ENCODE peak calls at places on chromosomes 2 and 18, in nine cellular contexts. V is ovary, K is dorsolateral prefrontal cortex, Z is A673, I is K562, Y is esophagus muscularis mucosa, W is lower lobe of right lung, X is uterus, R is GM23338. P is an unnamed sample.

GRCh38 chr2:86671304-86671981 is 47.8 kb upstream of the RNF103 start:
- DNase-seq in X (no peak), I (no peak), V (no peak), K (peak), Z (no peak), W (no peak), Y (no peak), R (no peak), P (no peak)

GRCh38 chr2:127226520-127227263 is 6.6 kb upstream of the CYP27C1 start:
- DNase-seq in V (no peak), X (no peak), Z (peak), I (peak), R (no peak), K (no peak), Y (no peak), W (peak), P (peak)

GRCh38 chr2:233414777-233415570 is 60.7 kb downstream of the DGKD start:
- DNase-seq in X (no peak), R (no peak), K (no peak), V (no peak), I (no peak), Y (no peak), W (no peak), Z (no peak), P (peak)

GRCh38 chr2:206800501-206801416 is 35.4 kb downstream of the FASTKD2 start:
- DNase-seq in X (peak), W (peak), K (peak), I (peak), V (peak), Z (peak), R (peak), Y (no peak), P (no peak)

GRCh38 chr2:190023860-190024259 is 38.7 kb downstream of the MSTN start:
- DNase-seq in R (peak), Y (no peak), X (no peak), V (no peak), W (no peak), Z (peak), K (no peak), I (peak), P (no peak)

GRCh38 chr2:202717598-202718310 is 83.0 kb downstream of the FAM117B start:
- DNase-seq in W (no peak), K (no peak), X (no peak), Z (no peak), Y (no peak), V (no peak), R (peak), I (no peak), P (no peak)

GRCh38 chr2:96616535-96616934 is 21.6 kb downstream of the KANSL3 start:
- DNase-seq in X (no peak), W (no peak), I (no peak), Z (no peak), K (no peak), R (no peak), V (no peak), Y (no peak), P (no peak)

GRCh38 chr2:236956641-236957040 is 129.0 kb upstream of the COPS8 start:
- DNase-seq in I (no peak), V (no peak), Y (no peak), W (no peak), Z (no peak), K (no peak), X (no peak), R (no peak), P (no peak)

GRCh38 chr2:84395819-84396218 is 63.3 kb downstream of the SUCLG1 start:
- DNase-seq in K (no peak), R (no peak), I (no peak), X (no peak), V (no peak), Z (no peak), W (no peak), Y (no peak), P (no peak)

GRCh38 chr2:3523551-3524041 is 4.3 kb upstream of the ADI1 start:
- DNase-seq in W (no peak), R (no peak), I (no peak), V (no peak), Y (no peak), X (no peak), K (no peak), Z (no peak), P (no peak)

GRCh38 chr18:47036298-47036874 is 965 bp upstream of the ELOA2 start:
- DNase-seq in R (peak), W (no peak), Z (peak), X (no peak), I (peak), V (no peak), Y (no peak), K (no peak), P (no peak)

GRCh38 chr2:58634653-58635347 is 393.7 kb upstream of the FANCL start:
- DNase-seq in Y (no peak), K (no peak), I (no peak), Z (peak), R (peak), W (no peak), X (no peak), V (no peak), P (no peak)

GRCh38 chr2:58633576-58634365 is 392.6 kb upstream of the FANCL start:
- DNase-seq in W (no peak), R (no peak), I (no peak), V (no peak), X (no peak), Z (peak), Y (no peak), K (no peak), P (no peak)

DNA sequence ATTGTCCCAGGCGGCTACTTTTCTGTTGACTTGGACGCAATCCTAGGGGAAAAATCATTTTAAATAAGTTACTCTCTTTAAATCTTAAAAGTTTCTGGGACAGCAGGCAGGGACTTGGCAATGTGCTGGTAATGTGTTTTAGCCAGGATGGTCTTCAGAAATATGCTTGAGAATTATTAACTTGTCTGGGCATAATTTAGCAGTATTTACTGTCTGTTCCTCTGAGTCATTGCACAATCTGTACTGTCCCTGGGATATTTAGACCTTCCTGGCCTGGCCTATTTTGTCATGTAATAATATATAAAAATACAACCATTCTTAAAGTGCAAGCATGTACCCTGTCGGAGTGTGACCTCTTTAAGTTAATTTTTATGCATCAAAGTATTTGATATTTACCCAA is 388.6 kb upstream of the FANCL start:
- DNase-seq in R (no peak), Z (no peak), Y (no peak), V (no peak), X (no peak), K (no peak), I (no peak), W (no peak), P (no peak)
- H3K27ac ChIP-seq in R (no peak), Z (no peak), Y (no peak), V (no peak), X (no peak), K (no peak), I (no peak), W (no peak), P (no peak)

DNA sequence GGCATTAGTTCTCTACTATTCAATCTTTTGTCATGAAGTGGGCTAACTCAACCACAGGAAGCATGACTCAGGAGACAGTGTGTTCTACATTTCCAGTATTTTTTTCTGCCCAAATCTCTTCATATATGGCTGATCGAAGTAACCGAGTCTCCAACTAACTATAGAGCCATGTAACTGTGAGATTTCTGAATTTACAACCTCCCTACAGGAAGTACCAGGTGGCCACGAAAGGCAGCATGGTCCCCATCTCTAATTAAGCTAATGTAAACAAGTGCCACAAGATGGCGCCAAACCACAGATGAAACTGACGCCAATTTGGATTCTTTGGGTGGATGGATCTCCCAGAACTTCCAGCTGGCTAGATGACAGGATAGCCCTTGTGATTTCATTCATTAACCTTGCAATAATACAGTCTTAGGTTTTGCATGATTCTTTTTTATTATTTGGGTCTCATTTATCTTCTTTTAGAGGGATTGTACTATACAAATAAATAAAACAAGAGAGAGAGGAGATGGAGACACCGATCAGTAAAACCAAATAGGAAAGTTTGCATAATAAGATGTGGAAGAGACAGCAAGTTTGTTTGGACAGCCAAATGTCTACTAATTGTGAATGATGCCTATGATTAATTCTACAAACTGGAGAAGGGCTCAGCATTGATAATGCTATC is 18.3 kb upstream of the ARHGAP15 start:
- DNase-seq in I (peak), W (peak), Y (no peak), Z (peak), R (peak), X (peak), K (peak), V (peak), P (no peak)
- H3K27ac ChIP-seq in I (no peak), W (no peak), Y (no peak), Z (no peak), R (no peak), X (no peak), K (no peak), V (no peak), P (no peak)

GRCh38 chr2:136242100-136242499 is 124.2 kb upstream of the CXCR4 start:
- DNase-seq in K (no peak), X (no peak), Y (no peak), R (no peak), W (no peak), V (no peak), I (no peak), Z (no peak), P (no peak)
- H3K27ac ChIP-seq in K (no peak), X (no peak), Y (no peak), R (no peak), W (no peak), V (no peak), I (no peak), Z (no peak), P (no peak)

GRCh38 chr2:176083796-176084261 is at the start of gene EVX2:
- DNase-seq in R (peak), K (no peak), W (no peak), V (no peak), I (no peak), X (no peak), Y (no peak), Z (no peak), P (no peak)
- H3K27ac ChIP-seq in R (no peak), K (no peak), W (no peak), V (no peak), I (no peak), X (no peak), Y (no peak), Z (no peak), P (no peak)

DNA sequence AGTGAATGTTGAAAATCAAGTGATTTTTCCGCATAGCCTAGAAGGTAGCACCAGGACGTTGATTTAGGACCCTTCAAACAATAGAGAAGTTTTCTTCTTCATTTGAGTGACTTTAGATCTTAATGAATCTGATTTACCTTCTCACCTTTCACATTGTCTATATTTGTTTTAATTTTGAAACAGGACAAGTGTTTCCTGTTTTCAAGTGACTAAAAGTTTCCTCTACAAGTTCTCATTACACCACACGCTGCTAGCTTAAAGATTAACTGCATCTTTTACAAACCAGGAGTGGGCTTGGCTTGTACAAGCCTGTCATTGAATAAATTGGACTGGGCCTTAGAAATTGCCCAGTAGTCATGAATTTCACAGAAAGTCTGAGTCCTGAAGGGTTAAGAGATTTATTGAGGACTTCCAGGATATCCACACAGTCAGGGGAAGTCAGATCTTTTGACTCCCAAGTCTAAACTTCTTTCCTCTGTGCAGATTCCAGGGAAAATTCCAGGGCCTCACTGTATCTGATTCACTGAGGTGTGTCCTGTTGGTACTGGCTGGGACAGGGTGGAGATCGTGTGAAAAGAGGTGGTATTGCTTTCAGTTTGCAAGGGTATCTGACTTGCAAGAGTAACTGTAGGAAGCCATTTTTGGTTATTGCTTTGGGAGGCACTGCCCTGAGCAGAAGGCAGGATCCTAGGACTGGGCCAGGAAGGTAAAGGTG is 3.4 kb downstream of the SGPP2 start:
- DNase-seq in V (no peak), Y (peak), I (no peak), X (no peak), Z (no peak), R (no peak), K (no peak), W (no peak), P (no peak)
- H3K27ac ChIP-seq in V (no peak), Y (no peak), I (no peak), X (no peak), Z (no peak), R (no peak), K (no peak), W (peak), P (peak)

DNA sequence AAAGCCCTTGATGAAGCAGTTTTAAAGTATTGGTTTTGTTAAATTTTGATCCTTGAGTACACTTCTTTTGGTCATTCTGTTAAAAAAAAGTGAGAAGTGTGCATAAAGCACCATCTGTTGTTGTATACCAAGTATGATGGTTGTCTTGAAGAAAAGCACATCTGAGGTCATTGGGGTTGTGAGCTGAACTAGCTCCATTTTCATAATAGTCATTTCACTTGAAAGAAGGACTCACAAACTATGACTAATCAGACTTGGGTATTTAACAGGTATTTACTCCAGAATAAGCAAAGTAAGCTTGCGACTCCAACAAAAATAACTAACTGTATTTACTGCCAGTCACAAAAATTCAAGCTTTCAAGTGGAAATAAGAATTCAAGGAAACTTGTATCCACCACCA is 35.1 kb downstream of the CHN1 start:
- DNase-seq in W (no peak), Z (no peak), R (no peak), V (no peak), X (no peak), Y (no peak), K (no peak), I (no peak), P (no peak)
- H3K27ac ChIP-seq in W (no peak), Z (no peak), R (no peak), V (no peak), X (no peak), Y (no peak), K (no peak), I (no peak), P (no peak)

P was measured in left lung.